ENCODE peak calls at places on chromosomes 6 and 20, in eight cellular contexts. One of them, this sample, is unnamed.

GRCh38 chr6:30150151-30150550 is 10.9 kb downstream of the TRIM10 start:
- DNase-seq in PC-3: no peak
- DNase-seq in psoas muscle: no peak
- DNase-seq in right atrium auricular region: no peak
- DNase-seq in choroid plexus epithelial cell: no peak
- DNase-seq in mucosa of descending colon: no peak
- DNase-seq in endodermal cell: no peak
- DNase-seq in colonic mucosa: no peak
- DNase-seq in this sample: no peak

GRCh38 chr20:12729326-12729725 is 279.4 kb upstream of the SPTLC3 start:
- DNase-seq in PC-3: peak; percentile 58
- DNase-seq in psoas muscle: no peak
- DNase-seq in right atrium auricular region: no peak
- DNase-seq in choroid plexus epithelial cell: no peak
- DNase-seq in mucosa of descending colon: no peak
- DNase-seq in endodermal cell: no peak
- DNase-seq in colonic mucosa: no peak
- DNase-seq in this sample: no peak

GRCh38 chr20:51369503-51369902 is 173.0 kb downstream of the NFATC2 start:
- DNase-seq in PC-3: no peak
- DNase-seq in psoas muscle: no peak
- DNase-seq in right atrium auricular region: no peak
- DNase-seq in choroid plexus epithelial cell: no peak
- DNase-seq in mucosa of descending colon: no peak
- DNase-seq in endodermal cell: no peak
- DNase-seq in colonic mucosa: no peak
- DNase-seq in this sample: no peak

GRCh38 chr6:35419431-35419830 is 32.7 kb upstream of the FANCE start:
- DNase-seq in PC-3: peak; percentile 31
- DNase-seq in psoas muscle: no peak
- DNase-seq in right atrium auricular region: no peak
- DNase-seq in choroid plexus epithelial cell: peak; percentile 95
- DNase-seq in mucosa of descending colon: no peak
- DNase-seq in endodermal cell: peak; percentile 54
- DNase-seq in colonic mucosa: no peak
- DNase-seq in this sample: peak; percentile 24

GRCh38 chr6:145187491-145188206 is 547.7 kb downstream of the EPM2A start:
- DNase-seq in PC-3: no peak
- DNase-seq in psoas muscle: no peak
- DNase-seq in right atrium auricular region: no peak
- DNase-seq in choroid plexus epithelial cell: no peak
- DNase-seq in mucosa of descending colon: no peak
- DNase-seq in endodermal cell: no peak
- DNase-seq in colonic mucosa: no peak
- DNase-seq in this sample: no peak

GRCh38 chr20:18688676-18689075 is 100.8 kb downstream of the DTD1 start:
- DNase-seq in PC-3: no peak
- DNase-seq in psoas muscle: no peak
- DNase-seq in right atrium auricular region: no peak
- DNase-seq in choroid plexus epithelial cell: no peak
- DNase-seq in mucosa of descending colon: no peak
- DNase-seq in endodermal cell: no peak
- DNase-seq in colonic mucosa: no peak
- DNase-seq in this sample: no peak

GRCh38 chr6:125906158-125906998 is 50.2 kb upstream of the HINT3 start:
- DNase-seq in PC-3: peak; percentile 41
- DNase-seq in psoas muscle: no peak
- DNase-seq in right atrium auricular region: no peak
- DNase-seq in choroid plexus epithelial cell: peak; percentile 61
- DNase-seq in mucosa of descending colon: peak; percentile 74
- DNase-seq in endodermal cell: peak; percentile 90
- DNase-seq in colonic mucosa: peak; percentile 76
- DNase-seq in this sample: no peak

GRCh38 chr6:144661101-144661806 is 376.1 kb downstream of the UTRN start:
- DNase-seq in PC-3: peak; percentile 50
- DNase-seq in psoas muscle: no peak
- DNase-seq in right atrium auricular region: no peak
- DNase-seq in choroid plexus epithelial cell: no peak
- DNase-seq in mucosa of descending colon: peak; percentile 89
- DNase-seq in endodermal cell: peak; percentile 72
- DNase-seq in colonic mucosa: peak; percentile 87
- DNase-seq in this sample: no peak

GRCh38 chr20:40993794-40994540 is 34.7 kb upstream of the TOP1 start:
- DNase-seq in PC-3: peak; percentile 28
- DNase-seq in psoas muscle: no peak
- DNase-seq in right atrium auricular region: no peak
- DNase-seq in choroid plexus epithelial cell: no peak
- DNase-seq in mucosa of descending colon: no peak
- DNase-seq in endodermal cell: no peak
- DNase-seq in colonic mucosa: no peak
- DNase-seq in this sample: no peak

GRCh38 chr6:48597951-48598350 is 487.0 kb upstream of the PTCHD4 start:
- DNase-seq in PC-3: no peak
- DNase-seq in psoas muscle: no peak
- DNase-seq in right atrium auricular region: no peak
- DNase-seq in choroid plexus epithelial cell: peak; percentile 7
- DNase-seq in mucosa of descending colon: no peak
- DNase-seq in endodermal cell: no peak
- DNase-seq in colonic mucosa: no peak
- DNase-seq in this sample: no peak

GRCh38 chr6:321158-321438 is 28.8 kb downstream of the DUSP22 start:
- DNase-seq in PC-3: peak; percentile 31
- DNase-seq in psoas muscle: no peak
- DNase-seq in right atrium auricular region: no peak
- DNase-seq in choroid plexus epithelial cell: no peak
- DNase-seq in mucosa of descending colon: no peak
- DNase-seq in endodermal cell: no peak
- DNase-seq in colonic mucosa: no peak
- DNase-seq in this sample: no peak

GRCh38 chr6:322940-323729 is 30.8 kb downstream of the DUSP22 start:
- DNase-seq in PC-3: no peak
- DNase-seq in psoas muscle: no peak
- DNase-seq in right atrium auricular region: no peak
- DNase-seq in choroid plexus epithelial cell: no peak
- DNase-seq in mucosa of descending colon: no peak
- DNase-seq in endodermal cell: no peak
- DNase-seq in colonic mucosa: no peak
- DNase-seq in this sample: no peak

GRCh38 chr6:323730-324088 is 31.4 kb downstream of the DUSP22 start:
- DNase-seq in PC-3: no peak
- DNase-seq in psoas muscle: no peak
- DNase-seq in right atrium auricular region: no peak
- DNase-seq in choroid plexus epithelial cell: no peak
- DNase-seq in mucosa of descending colon: no peak
- DNase-seq in endodermal cell: no peak
- DNase-seq in colonic mucosa: no peak
- DNase-seq in this sample: no peak

GRCh38 chr6:320351-321157 is 28.3 kb downstream of the DUSP22 start:
- DNase-seq in PC-3: no peak
- DNase-seq in psoas muscle: peak; percentile 46
- DNase-seq in right atrium auricular region: no peak
- DNase-seq in choroid plexus epithelial cell: no peak
- DNase-seq in mucosa of descending colon: no peak
- DNase-seq in endodermal cell: no peak
- DNase-seq in colonic mucosa: no peak
- DNase-seq in this sample: no peak

GRCh38 chr6:322205-322930 is 30.1 kb downstream of the DUSP22 start:
- DNase-seq in PC-3: no peak
- DNase-seq in psoas muscle: peak; percentile 26
- DNase-seq in right atrium auricular region: no peak
- DNase-seq in choroid plexus epithelial cell: no peak
- DNase-seq in mucosa of descending colon: no peak
- DNase-seq in endodermal cell: peak; percentile 64
- DNase-seq in colonic mucosa: no peak
- DNase-seq in this sample: no peak
- TF ChIP-seq CTCF in PC-3: no peak
- TF ChIP-seq CTCF in psoas muscle: no peak
- TF ChIP-seq CTCF in right atrium auricular region: no peak
- TF ChIP-seq CTCF in choroid plexus epithelial cell: no peak
- TF ChIP-seq CTCF in mucosa of descending colon: no peak
- TF ChIP-seq CTCF in endodermal cell: peak; percentile 53
- TF ChIP-seq CTCF in colonic mucosa: no peak
- TF ChIP-seq CTCF in this sample: no peak

DNA sequence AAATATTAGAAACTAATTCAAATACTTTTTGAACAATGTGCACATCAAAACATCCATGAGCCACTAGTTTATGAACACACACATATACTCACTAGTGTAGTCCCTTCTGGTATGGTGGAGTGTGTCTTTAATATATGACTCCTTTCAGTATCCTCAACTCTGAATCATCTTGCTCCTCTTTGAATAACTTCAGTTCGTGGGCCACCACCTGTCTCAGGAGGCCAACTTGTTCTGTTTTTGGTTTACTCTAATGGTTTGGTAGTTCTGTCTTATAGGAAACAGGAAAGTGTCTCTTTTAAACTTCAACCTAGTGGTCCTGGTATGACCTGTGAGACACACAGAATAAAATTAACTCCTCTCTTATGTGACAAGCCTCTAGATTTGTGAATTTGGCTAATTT is 55.6 kb downstream of the ZNF292 start:
- DNase-seq in PC-3: no peak
- DNase-seq in psoas muscle: no peak
- DNase-seq in right atrium auricular region: no peak
- DNase-seq in choroid plexus epithelial cell: no peak
- DNase-seq in mucosa of descending colon: no peak
- DNase-seq in endodermal cell: peak; percentile 58
- DNase-seq in colonic mucosa: no peak
- DNase-seq in this sample: no peak
- H3K4me3 ChIP-seq in PC-3: no peak overlapping the region
- H3K4me3 ChIP-seq in psoas muscle: no peak overlapping the region
- H3K4me3 ChIP-seq in right atrium auricular region: no peak overlapping the region
- H3K4me3 ChIP-seq in choroid plexus epithelial cell: no peak overlapping the region
- H3K4me3 ChIP-seq in mucosa of descending colon: no peak overlapping the region
- H3K4me3 ChIP-seq in endodermal cell: no peak overlapping the region
- H3K4me3 ChIP-seq in colonic mucosa: no peak overlapping the region
- H3K4me3 ChIP-seq in this sample: no peak overlapping the region

GRCh38 chr6:107550906-107551305 is 61.0 kb downstream of the SOBP start:
- DNase-seq in PC-3: no peak
- DNase-seq in psoas muscle: no peak
- DNase-seq in right atrium auricular region: no peak
- DNase-seq in choroid plexus epithelial cell: no peak
- DNase-seq in mucosa of descending colon: no peak
- DNase-seq in endodermal cell: no peak
- DNase-seq in colonic mucosa: no peak
- DNase-seq in this sample: no peak
- TF ChIP-seq CTCF in PC-3: no peak
- TF ChIP-seq CTCF in psoas muscle: no peak
- TF ChIP-seq CTCF in right atrium auricular region: no peak
- TF ChIP-seq CTCF in choroid plexus epithelial cell: no peak
- TF ChIP-seq CTCF in mucosa of descending colon: no peak
- TF ChIP-seq CTCF in endodermal cell: no peak
- TF ChIP-seq CTCF in colonic mucosa: no peak
- TF ChIP-seq CTCF in this sample: no peak

GRCh38 chr20:52490715-52491430 is 299.3 kb upstream of the ZFP64 start:
- DNase-seq in PC-3: peak; percentile 14
- DNase-seq in psoas muscle: no peak
- DNase-seq in right atrium auricular region: no peak
- DNase-seq in choroid plexus epithelial cell: peak; percentile 86
- DNase-seq in mucosa of descending colon: no peak
- DNase-seq in endodermal cell: no peak
- DNase-seq in colonic mucosa: no peak
- DNase-seq in this sample: peak; percentile 97
- H3K4me3 ChIP-seq in PC-3: no peak overlapping the region
- H3K4me3 ChIP-seq in psoas muscle: no peak overlapping the region
- H3K4me3 ChIP-seq in right atrium auricular region: no peak overlapping the region
- H3K4me3 ChIP-seq in choroid plexus epithelial cell: no peak overlapping the region
- H3K4me3 ChIP-seq in mucosa of descending colon: no peak overlapping the region
- H3K4me3 ChIP-seq in endodermal cell: no peak overlapping the region
- H3K4me3 ChIP-seq in colonic mucosa: no peak overlapping the region
- H3K4me3 ChIP-seq in this sample: no peak overlapping the region

GRCh38 chr6:53055873-53056272 is 9.3 kb upstream of the FBXO9 start:
- DNase-seq in PC-3: no peak
- DNase-seq in psoas muscle: no peak
- DNase-seq in right atrium auricular region: no peak
- DNase-seq in choroid plexus epithelial cell: no peak
- DNase-seq in mucosa of descending colon: no peak
- DNase-seq in endodermal cell: no peak
- DNase-seq in colonic mucosa: no peak
- DNase-seq in this sample: no peak
- TF ChIP-seq CTCF in PC-3: no peak
- TF ChIP-seq CTCF in psoas muscle: no peak
- TF ChIP-seq CTCF in right atrium auricular region: no peak
- TF ChIP-seq CTCF in choroid plexus epithelial cell: no peak
- TF ChIP-seq CTCF in mucosa of descending colon: no peak
- TF ChIP-seq CTCF in endodermal cell: no peak
- TF ChIP-seq CTCF in colonic mucosa: no peak
- TF ChIP-seq CTCF in this sample: no peak

GRCh38 chr6:26476893-26477292 is 19.1 kb downstream of the BTN2A1 start:
- DNase-seq in PC-3: no peak
- DNase-seq in psoas muscle: no peak
- DNase-seq in right atrium auricular region: no peak
- DNase-seq in choroid plexus epithelial cell: no peak
- DNase-seq in mucosa of descending colon: no peak
- DNase-seq in endodermal cell: no peak
- DNase-seq in colonic mucosa: no peak
- DNase-seq in this sample: no peak

GRCh38 chr6:26478985-26479278 is 21.2 kb upstream of the BTN1A1 start:
- DNase-seq in PC-3: no peak
- DNase-seq in psoas muscle: no peak
- DNase-seq in right atrium auricular region: no peak
- DNase-seq in choroid plexus epithelial cell: no peak
- DNase-seq in mucosa of descending colon: no peak
- DNase-seq in endodermal cell: no peak
- DNase-seq in colonic mucosa: no peak
- DNase-seq in this sample: no peak

GRCh38 chr6:26478100-26478984 is 20.6 kb downstream of the BTN2A1 start:
- DNase-seq in PC-3: no peak
- DNase-seq in psoas muscle: no peak
- DNase-seq in right atrium auricular region: no peak
- DNase-seq in choroid plexus epithelial cell: no peak
- DNase-seq in mucosa of descending colon: no peak
- DNase-seq in endodermal cell: no peak
- DNase-seq in colonic mucosa: no peak
- DNase-seq in this sample: no peak

GRCh38 chr6:26475823-26476729 is 18.3 kb downstream of the BTN2A1 start:
- DNase-seq in PC-3: peak; percentile 59
- DNase-seq in psoas muscle: no peak
- DNase-seq in right atrium auricular region: no peak
- DNase-seq in choroid plexus epithelial cell: peak; percentile 16
- DNase-seq in mucosa of descending colon: no peak
- DNase-seq in endodermal cell: peak; percentile 64
- DNase-seq in colonic mucosa: no peak
- DNase-seq in this sample: no peak

GRCh38 chr6:26477431-26477830 is 19.7 kb downstream of the BTN2A1 start:
- DNase-seq in PC-3: no peak
- DNase-seq in psoas muscle: no peak
- DNase-seq in right atrium auricular region: no peak
- DNase-seq in choroid plexus epithelial cell: no peak
- DNase-seq in mucosa of descending colon: peak; percentile 23
- DNase-seq in endodermal cell: no peak
- DNase-seq in colonic mucosa: no peak
- DNase-seq in this sample: no peak
- H3K4me3 ChIP-seq in PC-3: no peak overlapping the region
- H3K4me3 ChIP-seq in psoas muscle: no peak overlapping the region
- H3K4me3 ChIP-seq in right atrium auricular region: no peak overlapping the region
- H3K4me3 ChIP-seq in choroid plexus epithelial cell: no peak overlapping the region
- H3K4me3 ChIP-seq in mucosa of descending colon: no peak overlapping the region
- H3K4me3 ChIP-seq in endodermal cell: no peak overlapping the region
- H3K4me3 ChIP-seq in colonic mucosa: no peak overlapping the region
- H3K4me3 ChIP-seq in this sample: no peak overlapping the region

This sample was measured in AG04449.